ENCODE peak calls at places on chromosomes 13 and 19, in six cellular contexts. S is A549, M is stomach, W is ovary, T is transverse colon, I is H1. P is an unnamed sample.

GRCh38 chr19:49614096-49614857 is 23.3 kb downstream of the PRR12 start:
- DNase-seq in S (peak; percentile 71), M (no peak), W (no peak), T (no peak), I (no peak), P (no peak)

GRCh38 chr13:76663941-76664340 is 222.3 kb downstream of the KCTD12 start:
- DNase-seq in S (no peak), M (no peak), W (no peak), T (no peak), I (no peak), P (no peak)

GRCh38 chr19:1073956-1074511 is 7.1 kb downstream of the ARHGAP45 start:
- DNase-seq in S (no peak), M (no peak), W (no peak), T (no peak), I (no peak), P (no peak)

GRCh38 chr13:106617561-106617960 is 49.6 kb upstream of the ARGLU1 start:
- DNase-seq in S (no peak), M (no peak), W (no peak), T (no peak), I (peak; percentile 21), P (no peak)

GRCh38 chr13:20904908-20905307 is 2.4 kb upstream of the XPO4 start:
- DNase-seq in S (no peak), M (no peak), W (no peak), T (no peak), I (no peak), P (no peak)

GRCh38 chr13:31909889-31910551 is 121.6 kb upstream of the FRY start:
- DNase-seq in S (peak; percentile 4), M (peak; percentile 53), W (peak; percentile 63), T (peak; percentile 46), I (no peak), P (peak; percentile 52)

GRCh38 chr13:52356327-52356726 is 49.6 kb downstream of the THSD1 start:
- DNase-seq in S (no peak), M (no peak), W (no peak), T (no peak), I (no peak), P (no peak)

GRCh38 chr19:48290923-48291700 is 21.2 kb downstream of the ZNF114 start:
- DNase-seq in S (peak; percentile 91), M (peak; percentile 81), W (peak; percentile 80), T (peak; percentile 75), I (peak; percentile 81), P (peak; percentile 61)

GRCh38 chr19:51372649-51373504 is at the start of gene NKG7:
- DNase-seq in S (no peak), M (no peak), W (no peak), T (no peak), I (no peak), P (no peak)

GRCh38 chr19:1837625-1838105 is 10.6 kb downstream of the REXO1 start:
- DNase-seq in S (peak; percentile 64), M (peak; percentile 48), W (no peak), T (peak; percentile 72), I (no peak), P (no peak)

GRCh38 chr19:16920816-16921529 is 32.2 kb downstream of the F2RL3 start:
- DNase-seq in S (no peak), M (no peak), W (no peak), T (no peak), I (no peak), P (no peak)

GRCh38 chr13:112220296-112220875 is 153.4 kb downstream of the SOX1 start:
- DNase-seq in S (no peak), M (no peak), W (no peak), T (no peak), I (no peak), P (no peak)

GRCh38 chr19:10402441-10403038 is 802 bp downstream of the CDC37 start:
- DNase-seq in S (no peak), M (no peak), W (no peak), T (peak; percentile 45), I (no peak), P (no peak)

GRCh38 chr19:48596679-48597465 is 9.7 kb upstream of the SPACA4 start:
- DNase-seq in S (no peak), M (no peak), W (no peak), T (no peak), I (no peak), P (no peak)

GRCh38 chr19:40407714-40408600 is 5.2 kb downstream of the PRX start:
- DNase-seq in S (no peak), M (no peak), W (no peak), T (no peak), I (no peak), P (no peak)

GRCh38 chr19:38678891-38679494 is 31.5 kb downstream of the ACTN4 start:
- DNase-seq in S (no peak), M (no peak), W (no peak), T (no peak), I (no peak), P (no peak)

GRCh38 chr13:109938255-109938936 is 152.0 kb upstream of the IRS2 start:
- DNase-seq in S (no peak), M (no peak), W (no peak), T (no peak), I (no peak), P (no peak)

GRCh38 chr13:111474136-111475002 is 153.9 kb downstream of the TEX29 start:
- DNase-seq in S (peak; percentile 58), M (no peak), W (no peak), T (no peak), I (peak; percentile 25), P (no peak)

GRCh38 chr13:20473139-20473538 is 52.5 kb downstream of the CRYL1 start:
- DNase-seq in S (no peak), M (no peak), W (no peak), T (no peak), I (no peak), P (no peak)

GRCh38 chr19:7942981-7943443 is 454 bp downstream of the TIMM44 start:
- DNase-seq in S (no peak), M (no peak), W (no peak), T (no peak), I (no peak), P (no peak)

GRCh38 chr19:40633207-40633606 is 32.0 kb downstream of the LTBP4 start:
- DNase-seq in S (no peak), M (no peak), W (no peak), T (no peak), I (no peak), P (no peak)

GRCh38 chr13:35614666-35615065 is 138.2 kb upstream of the MAB21L1 start:
- DNase-seq in S (no peak), M (no peak), W (no peak), T (no peak), I (no peak), P (no peak)

GRCh38 chr19:56538761-56539263 is at the start of gene ZFP28:
- DNase-seq in S (no peak), M (no peak), W (no peak), T (peak; percentile 81), I (no peak), P (peak; percentile 53)

GRCh38 chr13:87680298-87680697 is 9.1 kb downstream of the SLITRK5 start:
- DNase-seq in S (no peak), M (no peak), W (no peak), T (no peak), I (no peak), P (no peak)
- TF ChIP-seq EP300 in S (no peak), M (no peak), W (no peak), T (no peak), I (no peak), P (no peak)

DNA sequence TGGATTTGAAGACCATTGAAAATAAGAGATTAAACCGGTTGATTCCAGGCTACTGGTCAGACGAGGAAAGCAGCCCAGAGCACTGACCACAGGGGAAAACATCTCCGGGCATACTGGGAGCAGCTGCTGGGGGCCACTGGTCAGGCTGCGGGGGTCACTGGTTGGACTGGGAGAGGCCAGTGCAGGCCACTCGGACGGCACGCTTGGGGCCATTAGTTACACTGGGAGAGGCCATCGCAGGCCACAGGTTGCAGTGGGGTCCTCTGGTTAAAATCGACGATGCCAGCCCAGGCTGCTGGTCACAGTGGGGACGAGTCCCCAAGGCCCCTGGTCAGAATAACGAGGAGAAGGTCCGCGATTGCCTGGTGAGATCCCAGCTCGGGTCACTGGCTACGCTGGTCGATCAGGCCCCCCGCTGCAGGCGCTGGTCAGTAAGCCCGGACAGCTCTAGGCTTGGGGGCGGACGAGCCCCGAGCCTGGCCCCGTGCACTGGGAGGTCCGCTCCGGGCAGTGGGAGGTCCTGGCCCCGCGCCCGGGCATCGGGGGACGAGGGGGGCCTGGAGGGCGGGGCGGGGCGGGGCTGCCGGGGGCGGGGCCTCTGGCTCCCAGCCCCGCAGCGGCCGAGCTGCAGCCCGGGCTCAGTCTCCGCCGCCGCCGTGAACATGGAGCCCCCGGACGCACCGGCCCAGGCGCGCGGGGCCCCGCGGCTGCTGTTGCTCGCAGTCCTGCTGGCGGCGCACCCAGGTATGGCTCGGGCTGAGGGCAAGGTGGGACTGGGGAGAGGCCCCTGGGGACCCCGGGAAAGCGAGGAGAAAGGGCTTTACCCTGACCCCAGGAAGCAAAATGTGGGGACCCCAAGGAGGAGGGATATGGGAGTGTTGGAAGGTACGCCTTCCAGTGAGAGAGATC is at the start of gene BCAM:
- DNase-seq in S (peak; percentile 93), M (peak; percentile 82), W (peak; percentile 82), T (peak; percentile 70), I (no peak), P (peak; percentile 57)
- TF ChIP-seq EP300 in S (no peak), M (no peak), W (no peak), T (no peak), I (no peak), P (no peak)

GRCh38 chr19:55196803-55197202 is 12.5 kb downstream of the PTPRH start:
- DNase-seq in S (no peak), M (no peak), W (no peak), T (no peak), I (no peak), P (no peak)
- TF ChIP-seq EP300 in S (no peak), M (no peak), W (no peak), T (no peak), I (no peak), P (no peak)

GRCh38 chr13:66509176-66509575 is 721.0 kb downstream of the PCDH9 start:
- DNase-seq in S (no peak), M (no peak), W (no peak), T (no peak), I (no peak), P (no peak)
- TF ChIP-seq EP300 in S (no peak), M (no peak), W (no peak), T (no peak), I (no peak), P (no peak)

DNA sequence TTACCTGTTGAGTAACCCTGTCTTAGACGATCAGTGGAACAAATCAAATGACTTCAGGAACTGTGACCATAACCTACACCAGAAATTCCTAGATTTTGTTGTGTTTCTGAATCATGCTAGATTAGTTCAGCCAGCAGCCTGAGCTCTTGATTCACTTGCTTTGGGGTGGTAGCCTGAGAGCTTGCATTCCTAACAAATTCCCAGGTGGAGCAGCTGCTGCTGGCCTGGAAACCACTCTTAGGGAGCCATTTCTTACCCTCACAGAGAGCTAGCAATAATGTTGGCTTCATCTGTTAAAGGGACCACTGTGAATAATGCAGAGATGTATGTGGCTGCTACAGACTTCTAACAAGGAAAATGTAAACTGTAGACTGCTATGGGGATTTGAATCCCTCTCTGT is 388.1 kb upstream of the PRR20A start:
- DNase-seq in S (no peak), M (no peak), W (no peak), T (no peak), I (no peak), P (no peak)
- TF ChIP-seq EP300 in S (no peak), M (no peak), W (no peak), T (no peak), I (no peak), P (no peak)

GRCh38 chr13:100954430-100955361 is 280.1 kb upstream of the TMTC4 start:
- DNase-seq in S (no peak), M (no peak), W (no peak), T (no peak), I (no peak), P (no peak)
- TF ChIP-seq EP300 in S (no peak), M (no peak), W (no peak), T (no peak), I (no peak), P (no peak)

P was measured in tibial nerve.